ENCODE peak calls at places on chromosomes 13 and 19, in seven cellular contexts. D, Z, L, B, P, T and W are unnamed samples.

GRCh38 chr13:27921421-27921960 is 1.7 kb downstream of the PDX1 start:
- DNase-seq in D (no peak), Z (no peak), L (no peak), B (no peak), P (no peak), T (peak; percentile 49), W (no peak)

GRCh38 chr19:4456843-4457653 is 546 bp downstream of the UBXN6 start:
- DNase-seq in D (no peak), Z (peak; percentile 43), L (peak; percentile 76), B (peak; percentile 59), P (peak; percentile 30), T (peak; percentile 41), W (peak; percentile 31)

GRCh38 chr13:114118086-114118762 is 14.2 kb downstream of the RASA3 start:
- DNase-seq in D (no peak), Z (no peak), L (no peak), B (no peak), P (no peak), T (no peak), W (no peak)

GRCh38 chr19:8505680-8506401 is 3.4 kb upstream of the PRAM1 start:
- DNase-seq in D (peak; percentile 54), Z (peak; percentile 67), L (peak; percentile 96), B (peak; percentile 79), P (peak; percentile 77), T (peak; percentile 82), W (peak; percentile 92)

GRCh38 chr19:42048992-42049391 is 21.0 kb downstream of the GRIK5 start:
- DNase-seq in D (no peak), Z (no peak), L (no peak), B (no peak), P (no peak), T (no peak), W (no peak)

GRCh38 chr19:18574691-18575291 is 3.1 kb downstream of the UBA52 start:
- DNase-seq in D (no peak), Z (no peak), L (no peak), B (no peak), P (no peak), T (no peak), W (no peak)

GRCh38 chr19:21786931-21787330 is 19.6 kb upstream of the ZNF100 start:
- DNase-seq in D (no peak), Z (no peak), L (no peak), B (no peak), P (no peak), T (no peak), W (no peak)

GRCh38 chr19:17540174-17540573 is 15.3 kb upstream of the COLGALT1 start:
- DNase-seq in D (no peak), Z (no peak), L (no peak), B (no peak), P (no peak), T (no peak), W (no peak)

GRCh38 chr19:32581704-32582164 is 744 bp downstream of the PDCD5 start:
- DNase-seq in D (no peak), Z (no peak), L (no peak), B (peak; percentile 15), P (no peak), T (no peak), W (no peak)

GRCh38 chr19:10769533-10770491 is 51.9 kb downstream of the DNM2 start:
- DNase-seq in D (no peak), Z (no peak), L (no peak), B (peak; percentile 84), P (no peak), T (no peak), W (no peak)